ENCODE peak calls at places on chromosomes 16 and 17, in ten cellular contexts. N, P, A, H, U, K, Q, I, D and F are unnamed samples.

GRCh38 chr17:82463391-82463790 is 4.8 kb downstream of the NARF start:
- DNase-seq in N (no peak), P (no peak), A (no peak), H (no peak), U (no peak), K (no peak), Q (no peak), I (no peak), D (no peak), F (no peak)

GRCh38 chr17:44408786-44409185 is 19.3 kb upstream of the ITGA2B start:
- DNase-seq in N (no peak), P (no peak), A (no peak), H (no peak), U (no peak), K (no peak), Q (no peak), I (no peak), D (no peak), F (no peak)

GRCh38 chr17:35784895-35785294 is 10.5 kb downstream of the MMP28 start:
- DNase-seq in N (no peak), P (no peak), A (no peak), H (no peak), U (no peak), K (no peak), Q (no peak), I (no peak), D (no peak), F (no peak)

GRCh38 chr16:88815901-88816589 is 4.3 kb upstream of the APRT start:
- DNase-seq in N (no peak), P (peak; percentile 76), A (no peak), H (no peak), U (peak; percentile 69), K (no peak), Q (peak; percentile 13), I (peak; percentile 47), D (peak; percentile 57), F (no peak)

GRCh38 chr17:50146230-50146926 is 4.1 kb downstream of the PPP1R9B start:
- DNase-seq in N (no peak), P (no peak), A (no peak), H (no peak), U (no peak), K (no peak), Q (no peak), I (no peak), D (no peak), F (no peak)

GRCh38 chr17:35795007-35795870 is at the start of gene MMP28:
- DNase-seq in N (no peak), P (peak; percentile 60), A (no peak), H (no peak), U (peak; percentile 81), K (no peak), Q (peak; percentile 52), I (peak; percentile 59), D (peak; percentile 59), F (no peak)

GRCh38 chr17:74738051-74738996 is 1.3 kb downstream of the RAB37 start:
- DNase-seq in N (peak; percentile 52), P (peak; percentile 80), A (no peak), H (no peak), U (peak; percentile 91), K (no peak), Q (no peak), I (no peak), D (peak; percentile 62), F (no peak)

GRCh38 chr16:4316732-4317461 is 1.0 kb downstream of the GLIS2 start:
- DNase-seq in N (no peak), P (no peak), A (no peak), H (no peak), U (no peak), K (peak; percentile 79), Q (peak; percentile 85), I (peak; percentile 92), D (peak; percentile 79), F (no peak)

GRCh38 chr16:89319883-89320716 is 102.6 kb downstream of the ZNF778 start:
- DNase-seq in N (no peak), P (peak; percentile 59), A (peak; percentile 83), H (peak; percentile 84), U (no peak), K (peak; percentile 87), Q (no peak), I (peak; percentile 81), D (peak; percentile 64), F (no peak)

GRCh38 chr17:64118452-64118979 is 11.4 kb downstream of the ERN1 start:
- DNase-seq in N (no peak), P (no peak), A (no peak), H (peak; percentile 51), U (no peak), K (peak; percentile 83), Q (peak; percentile 71), I (no peak), D (peak; percentile 64), F (no peak)

GRCh38 chr17:67365762-67366192 is 600 bp downstream of the PSMD12 start:
- DNase-seq in N (no peak), P (no peak), A (peak; percentile 44), H (peak; percentile 93), U (no peak), K (peak; percentile 70), Q (no peak), I (peak; percentile 55), D (no peak), F (no peak)

GRCh38 chr17:66313995-66314659 is 11.7 kb downstream of the PRKCA start:
- DNase-seq in N (no peak), P (peak; percentile 52), A (no peak), H (no peak), U (no peak), K (no peak), Q (no peak), I (no peak), D (no peak), F (no peak)

GRCh38 chr17:40532520-40533253 is 31.3 kb upstream of the TNS4 start:
- DNase-seq in N (no peak), P (no peak), A (no peak), H (peak; percentile 34), U (peak; percentile 39), K (peak; percentile 72), Q (no peak), I (no peak), D (no peak), F (no peak)

GRCh38 chr17:45311406-45311761 is 5.4 kb downstream of the MAP3K14 start:
- DNase-seq in N (no peak), P (no peak), A (no peak), H (no peak), U (no peak), K (no peak), Q (no peak), I (no peak), D (no peak), F (no peak)

GRCh38 chr17:48646183-48647102 is 20.3 kb upstream of the HOXB9 start:
- DNase-seq in N (no peak), P (peak; percentile 26), A (peak; percentile 86), H (no peak), U (peak; percentile 82), K (no peak), Q (no peak), I (peak; percentile 74), D (no peak), F (no peak)

GRCh38 chr16:4090476-4090875 is 25.8 kb downstream of the ADCY9 start:
- DNase-seq in N (no peak), P (no peak), A (no peak), H (no peak), U (no peak), K (peak; percentile 31), Q (no peak), I (no peak), D (peak; percentile 79), F (no peak)

GRCh38 chr17:951388-952132 is 28.0 kb downstream of the NXN start:
- DNase-seq in N (no peak), P (no peak), A (peak; percentile 96), H (peak; percentile 86), U (no peak), K (peak; percentile 74), Q (no peak), I (peak; percentile 97), D (peak; percentile 27), F (no peak)

GRCh38 chr17:82655038-82655479 is 6.8 kb upstream of the WDR45B start:
- DNase-seq in N (no peak), P (no peak), A (no peak), H (no peak), U (no peak), K (no peak), Q (no peak), I (no peak), D (no peak), F (no peak)

GRCh38 chr17:19833914-19834313 is 33.8 kb downstream of the ULK2 start:
- DNase-seq in N (no peak), P (no peak), A (peak; percentile 3), H (no peak), U (no peak), K (no peak), Q (no peak), I (no peak), D (no peak), F (no peak)

GRCh38 chr16:30187971-30188561 is 4.7 kb downstream of the CORO1A start:
- DNase-seq in N (no peak), P (peak; percentile 8), A (no peak), H (no peak), U (peak; percentile 49), K (no peak), Q (no peak), I (no peak), D (peak; percentile 29), F (no peak)